ENCODE peak calls at places on chromosome 11, in six cellular contexts. E is aorta; J is lower lobe of right lung; C is CD4-positive, CD25-positive, alpha-beta regulatory T cell; R is substantia nigra; L is HCT116. F is an unnamed sample.

GRCh38 chr11:100930185-100930778 is 199.3 kb downstream of the PGR start:
- DNase-seq in R (no peak), L (peak; percentile 47), C (peak; percentile 23), E (no peak), J (no peak), F (no peak)

GRCh38 chr11:33912405-33913361 is 20.8 kb upstream of the LMO2 start:
- DNase-seq in C (no peak), E (no peak), R (no peak), L (peak; percentile 10), J (no peak), F (peak; percentile 15)

GRCh38 chr11:91850533-91851305 is 373.9 kb upstream of the FAT3 start:
- DNase-seq in C (no peak), L (no peak), E (no peak), J (no peak), R (peak; percentile 2), F (no peak)

GRCh38 chr11:103529217-103529684 is 420.0 kb downstream of the DYNC2H1 start:
- DNase-seq in R (no peak), E (no peak), L (no peak), J (no peak), C (no peak), F (peak; percentile 66)

GRCh38 chr11:63667993-63668392 is 3.2 kb downstream of the ATL3 start:
- DNase-seq in L (peak; percentile 68), J (no peak), E (no peak), C (peak; percentile 64), R (no peak), F (peak; percentile 97)

GRCh38 chr11:87463486-87464102 is 425.9 kb downstream of the TMEM135 start:
- DNase-seq in L (peak; percentile 42), C (no peak), J (no peak), R (no peak), E (no peak), F (no peak)

GRCh38 chr11:69498614-69499175 is 17.2 kb downstream of the LINC01488 start:
- DNase-seq in C (no peak), L (no peak), E (peak; percentile 35), R (no peak), J (peak; percentile 20), F (no peak)

GRCh38 chr11:15683528-15683927 is 568.8 kb downstream of the INSC start:
- DNase-seq in C (no peak), E (no peak), J (no peak), L (no peak), R (no peak), F (no peak)

GRCh38 chr11:1967641-1968225 is 20.6 kb downstream of the MRPL23 start:
- DNase-seq in C (no peak), L (no peak), J (no peak), E (no peak), R (no peak), F (no peak)

GRCh38 chr11:43687120-43687791 is 6.7 kb downstream of the HSD17B12 start:
- DNase-seq in E (no peak), J (peak; percentile 51), R (no peak), L (no peak), C (no peak), F (no peak)

GRCh38 chr11:35586216-35586615 is 32.0 kb upstream of the FJX1 start:
- DNase-seq in L (no peak), J (no peak), C (no peak), E (no peak), R (no peak), F (no peak)
- H3K27ac ChIP-seq in L (no peak overlapping the region), J (no peak overlapping the region), C (no peak overlapping the region), E (no peak overlapping the region), R (no peak overlapping the region), F (no peak overlapping the region)

DNA sequence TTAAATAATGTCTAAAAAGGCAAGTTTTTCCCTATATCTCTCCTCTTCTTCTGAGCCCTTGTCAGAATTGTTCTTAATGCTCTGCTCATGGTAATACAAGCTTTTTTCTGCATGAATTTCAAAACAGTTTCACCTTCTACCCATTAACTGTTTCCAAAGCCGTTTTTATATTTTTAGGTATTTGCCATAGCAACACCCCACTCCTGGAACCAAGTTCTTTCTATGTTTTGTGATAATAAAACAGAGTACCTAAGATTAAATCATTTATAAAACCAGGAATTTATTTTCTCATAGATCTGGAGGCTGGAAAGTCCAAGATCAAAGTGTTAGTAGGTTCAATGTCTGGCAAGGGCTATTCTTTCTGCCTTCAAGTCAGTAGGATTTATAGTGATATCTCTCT is 497.4 kb downstream of the ETS1 start:
- DNase-seq in E (no peak), R (no peak), L (no peak), C (no peak), J (no peak), F (no peak)
- H3K27ac ChIP-seq in E (no peak overlapping the region), R (no peak overlapping the region), L (no peak overlapping the region), C (no peak overlapping the region), J (no peak overlapping the region), F (no peak overlapping the region)

GRCh38 chr11:121419839-121420238 is 32.3 kb upstream of the SORL1 start:
- DNase-seq in R (no peak), J (no peak), L (no peak), E (no peak), C (no peak), F (no peak)
- H3K27ac ChIP-seq in R (no peak overlapping the region), J (no peak overlapping the region), L (no peak overlapping the region), E (no peak overlapping the region), C (no peak overlapping the region), F (no peak overlapping the region)

GRCh38 chr11:122189259-122189658 is 73.2 kb upstream of the BLID start:
- DNase-seq in C (no peak), E (no peak), R (no peak), J (no peak), L (peak; percentile 90), F (peak; percentile 25)
- H3K27ac ChIP-seq in C (no peak overlapping the region), E (peak overlapping the region; percentile 90), R (no peak overlapping the region), J (no peak overlapping the region), L (peak overlapping the region; percentile 97), F (peak overlapping the region; percentile 87)

GRCh38 chr11:81548123-81548522 is 1185.5 kb downstream of the FAM181B start:
- DNase-seq in E (no peak), L (no peak), R (no peak), C (no peak), J (no peak), F (no peak)
- H3K27ac ChIP-seq in E (no peak overlapping the region), L (no peak overlapping the region), R (no peak overlapping the region), C (no peak overlapping the region), J (no peak overlapping the region), F (no peak overlapping the region)

GRCh38 chr11:3939651-3940190 is 84.3 kb downstream of the STIM1 start:
- DNase-seq in C (no peak), L (no peak), J (no peak), E (no peak), R (no peak), F (no peak)

GRCh38 chr11:3942160-3942955 is 86.9 kb downstream of the STIM1 start:
- DNase-seq in C (peak; percentile 71), E (no peak), J (no peak), L (no peak), R (no peak), F (no peak)

GRCh38 chr11:3942956-3943497 is 87.6 kb downstream of the STIM1 start:
- DNase-seq in J (no peak), R (no peak), C (no peak), L (no peak), E (no peak), F (no peak)

GRCh38 chr11:3936517-3936916 is 81.1 kb downstream of the STIM1 start:
- DNase-seq in L (no peak), J (no peak), R (no peak), C (no peak), E (no peak), F (no peak)

DNA sequence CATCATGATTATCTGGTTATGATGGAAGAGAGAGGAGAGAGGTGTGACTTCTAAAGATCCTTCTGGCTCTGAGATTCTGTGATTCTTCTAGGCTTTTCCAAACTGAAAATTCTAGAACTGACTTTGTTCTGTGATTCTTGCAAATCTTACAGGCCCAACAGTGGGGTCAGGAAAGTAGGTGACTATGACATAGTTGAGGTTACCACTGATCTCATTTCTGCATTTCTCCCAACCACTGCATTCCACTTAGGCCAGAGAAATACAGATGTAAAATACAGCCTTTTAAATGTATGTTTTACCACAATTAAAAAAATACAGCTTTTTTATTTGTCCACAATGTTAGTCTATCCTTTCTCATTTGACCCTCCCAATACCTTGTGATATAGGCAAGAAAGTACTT is 83.7 kb downstream of the STIM1 start:
- DNase-seq in E (no peak), J (no peak), R (no peak), L (no peak), C (no peak), F (no peak)
- H3K27ac ChIP-seq in E (no peak overlapping the region), J (peak overlapping the region; percentile 37), R (no peak overlapping the region), L (no peak overlapping the region), C (no peak overlapping the region), F (peak overlapping the region; percentile 32)

DNA sequence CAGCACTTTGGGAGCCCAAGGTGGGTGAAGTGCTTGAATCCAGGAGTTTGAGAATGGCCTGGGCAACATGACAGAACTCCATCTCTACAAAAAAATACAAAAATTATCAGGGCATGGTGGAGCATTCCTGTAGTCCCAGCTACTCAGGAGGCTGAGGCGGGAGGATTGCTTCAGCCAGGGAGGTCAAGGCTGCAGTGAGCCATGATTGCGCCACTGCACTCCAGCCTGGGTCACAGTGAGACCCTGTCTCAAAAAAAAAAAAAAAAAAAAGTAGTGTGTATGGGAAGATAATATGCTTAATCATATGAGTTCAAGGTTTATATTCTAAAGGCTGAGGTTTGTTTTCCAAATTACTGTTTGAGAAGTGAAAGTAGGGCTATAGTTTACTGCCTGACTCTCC is 10.7 kb downstream of the LDHAL6A start:
- DNase-seq in C (no peak), E (no peak), R (no peak), L (no peak), J (no peak), F (no peak)
- H3K27ac ChIP-seq in C (no peak overlapping the region), E (no peak overlapping the region), R (no peak overlapping the region), L (no peak overlapping the region), J (no peak overlapping the region), F (no peak overlapping the region)

DNA sequence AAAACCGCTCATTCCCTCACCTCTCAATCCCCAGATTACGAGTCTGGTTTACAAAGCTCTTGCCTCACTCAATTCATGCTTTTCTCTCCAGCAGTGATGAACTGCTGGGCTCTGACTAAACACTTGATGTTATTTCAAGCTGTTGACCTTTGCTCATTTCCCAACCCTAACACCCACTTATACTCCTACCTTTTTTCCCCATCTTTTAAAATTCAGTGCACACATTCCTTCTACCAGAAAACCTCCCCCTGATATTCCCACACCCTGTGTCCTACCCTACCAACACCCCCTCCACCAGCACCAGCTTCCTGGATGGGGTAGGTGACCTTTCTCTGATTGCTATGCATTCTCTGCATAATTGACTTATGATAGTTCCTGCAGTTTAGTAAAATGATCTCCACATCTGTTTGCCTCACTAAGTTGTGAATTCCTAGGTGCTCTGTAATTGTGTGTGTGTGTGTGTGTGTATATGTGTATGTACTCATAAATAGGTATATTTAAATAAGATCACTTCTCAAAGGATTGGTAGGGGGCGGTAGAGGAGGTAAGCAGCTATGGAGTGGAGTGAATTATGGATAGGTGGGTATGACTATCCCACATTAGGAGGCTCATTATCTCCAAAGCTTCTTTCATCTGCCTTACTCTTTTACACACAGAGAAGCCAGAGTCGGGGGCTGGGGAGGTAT is 842 bp downstream of the HEPACAM start:
- DNase-seq in J (no peak), E (no peak), C (no peak), R (no peak), L (no peak), F (no peak)
- H3K27ac ChIP-seq in J (no peak overlapping the region), E (no peak overlapping the region), C (no peak overlapping the region), R (peak overlapping the region; percentile 100), L (no peak overlapping the region), F (no peak overlapping the region)

GRCh38 chr11:68340784-68341556 is 28.6 kb downstream of the LRP5 start:
- DNase-seq in C (peak; percentile 68), L (no peak), R (no peak), J (no peak), E (no peak), F (no peak)
- H3K27ac ChIP-seq in C (peak overlapping the region; percentile 58), L (peak overlapping the region; percentile 98), R (no peak overlapping the region), J (peak overlapping the region; percentile 79), E (peak overlapping the region; percentile 29), F (peak overlapping the region; percentile 89)

F was measured in PC-9.